ENCODE peak calls at places on chromosomes 7 and 10, in five cellular contexts. X is GM23338, T is PC-3, C is OCI-LY7, B is GM23248. L is an unnamed sample. For H3K79me2, the result is how much of the 10 kb centered on the place peaks cover.

GRCh38 chr7:30351724-30352123 is 67.3 kb downstream of the ZNRF2 start:
- DNase-seq in C (no peak), X (no peak), B (no peak), T (no peak), L (no peak)

GRCh38 chr10:102413806-102414561 is 4.6 kb downstream of the PSD start:
- DNase-seq in C (no peak), X (no peak), B (no peak), T (no peak), L (peak)

GRCh38 chr10:28326516-28327493 is 23.9 kb upstream of the MPP7 start:
- DNase-seq in X (peak), B (no peak), C (peak), T (no peak), L (no peak)

GRCh38 chr7:1854521-1855395 is 184.7 kb downstream of the ELFN1 start:
- DNase-seq in B (no peak), T (no peak), C (no peak), X (no peak), L (peak)

GRCh38 chr10:88582806-88583583 is at the start of gene RNLS:
- DNase-seq in X (peak), B (peak), T (no peak), C (no peak), L (peak)

GRCh38 chr7:32056767-32057166 is 13.4 kb downstream of the PDE1C start:
- DNase-seq in X (no peak), B (no peak), C (no peak), T (no peak), L (no peak)

GRCh38 chr7:132246591-132246990 is 329.7 kb downstream of the PLXNA4 start:
- DNase-seq in C (no peak), T (no peak), X (no peak), B (no peak), L (no peak)

GRCh38 chr10:77289027-77289501 is 348.5 kb downstream of the KCNMA1 start:
- DNase-seq in T (no peak), X (peak), B (no peak), C (no peak), L (peak)

GRCh38 chr10:62083868-62084267 is 182.4 kb downstream of the ARID5B start:
- DNase-seq in B (peak), X (no peak), C (no peak), T (peak), L (no peak)

GRCh38 chr7:93758621-93759020 is 131.9 kb downstream of the TFPI2 start:
- DNase-seq in X (no peak), B (no peak), C (no peak), T (no peak), L (no peak)

GRCh38 chr10:127983701-127984100 is 76.8 kb downstream of the PTPRE start:
- DNase-seq in T (no peak), X (no peak), B (no peak), C (no peak), L (no peak)

GRCh38 chr10:86857097-86857825 is 100.2 kb downstream of the MMRN2 start:
- DNase-seq in B (peak), X (peak), T (peak), C (no peak), L (peak)

GRCh38 chr10:22325948-22326702 is 5.2 kb downstream of the BMI1 start:
- DNase-seq in T (peak), B (peak), C (no peak), X (peak), L (peak)

GRCh38 chr10:28387141-28387540 is 84.3 kb upstream of the MPP7 start:
- DNase-seq in T (no peak), C (no peak), X (no peak), B (no peak), L (no peak)

GRCh38 chr7:43847496-43847895 is 21.8 kb downstream of the MRPS24 start:
- DNase-seq in T (peak), X (no peak), B (peak), C (no peak), L (no peak)

GRCh38 chr10:76453997-76454396 is 1022.6 kb downstream of the LRMDA start:
- DNase-seq in B (peak), T (no peak), C (no peak), X (no peak), L (no peak)

GRCh38 chr10:45673074-45673628 is 579 bp upstream of the ZFAND4 start:
- DNase-seq in T (no peak), C (no peak), X (peak), B (peak), L (no peak)

GRCh38 chr10:28925154-28925663 is 247.9 kb downstream of the BAMBI start:
- DNase-seq in X (peak), C (no peak), B (no peak), T (no peak), L (peak)

GRCh38 chr7:116704650-116705049 is 32.7 kb downstream of the MET start:
- DNase-seq in X (no peak), C (no peak), B (no peak), T (no peak), L (no peak)

GRCh38 chr7:1939434-1940401 is 269.6 kb downstream of the ELFN1 start:
- DNase-seq in X (no peak), C (no peak), T (no peak), B (no peak), L (no peak)

GRCh38 chr7:34838329-34838728 is 180.3 kb downstream of the NPSR1 start:
- DNase-seq in B (no peak), T (peak), X (no peak), C (no peak), L (no peak)

GRCh38 chr10:5581670-5582566 is 57.2 kb downstream of the CALML3 start:
- DNase-seq in B (no peak), X (no peak), T (no peak), C (peak), L (no peak)

GRCh38 chr7:5766321-5766761 is 15.1 kb downstream of the RNF216 start:
- DNase-seq in C (no peak), B (peak), T (peak), X (no peak), L (no peak)

GRCh38 chr10:102644066-102644645 is at the start of gene TRIM8:
- DNase-seq in T (peak), B (peak), X (peak), C (peak), L (peak)

GRCh38 chr7:3757059-3757458 is 456.0 kb downstream of the SDK1 start:
- DNase-seq in T (no peak), X (no peak), B (no peak), C (no peak), L (no peak)

GRCh38 chr10:87053121-87053520 is 33.0 kb downstream of the FAM25A start:
- DNase-seq in B (no peak), T (no peak), X (no peak), C (no peak), L (no peak)

GRCh38 chr10:31650010-31650409 is 278.6 kb downstream of the ARHGAP12 start:
- DNase-seq in C (no peak), X (no peak), B (peak), T (peak), L (no peak)

GRCh38 chr10:33307835-33308234 is 26.6 kb downstream of the NRP1 start:
- DNase-seq in B (no peak), T (no peak), C (no peak), X (no peak), L (no peak)

GRCh38 chr10:33310853-33311252 is 23.6 kb downstream of the NRP1 start:
- DNase-seq in B (no peak), C (no peak), X (no peak), T (no peak), L (no peak)

GRCh38 chr10:33306756-33307519 is 27.5 kb downstream of the NRP1 start:
- DNase-seq in C (no peak), T (peak), B (peak), X (no peak), L (no peak)

GRCh38 chr10:33311640-33312039 is 22.8 kb downstream of the NRP1 start:
- DNase-seq in X (no peak), T (no peak), B (no peak), C (no peak), L (no peak)

DNA sequence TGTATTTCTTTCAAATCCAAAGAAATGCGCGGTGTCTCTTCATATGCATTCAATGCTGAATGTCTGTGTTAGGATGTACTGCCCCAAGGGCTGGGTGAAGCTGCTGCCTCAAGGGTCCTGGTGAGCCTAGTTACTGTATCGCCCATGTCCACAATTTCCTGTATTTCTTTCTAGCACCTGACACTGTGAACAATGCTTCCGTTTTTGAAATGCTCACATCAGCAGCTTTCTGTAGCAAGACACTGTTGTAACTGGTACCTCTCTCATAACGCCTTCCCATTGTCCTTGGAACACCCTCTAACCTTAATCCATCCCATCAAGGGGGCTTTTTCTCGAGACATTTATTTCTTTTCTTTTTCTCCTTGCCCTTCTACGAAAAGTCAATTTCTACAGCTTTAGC is 25.1 kb downstream of the NRP1 start:
- DNase-seq in X (no peak), B (no peak), C (no peak), T (no peak), L (no peak)
- H3K27ac ChIP-seq in X (no peak), B (no peak), C (no peak), T (peak), L (no peak)

GRCh38 chr10:49739426-49739825 is 22.7 kb downstream of the OGDHL start:
- DNase-seq in B (no peak), T (no peak), X (no peak), C (no peak), L (no peak)
- TF ChIP-seq EZH2phosphoT487 in B (no peak), T (no peak), X (no peak), C (no peak), L (no peak)

DNA sequence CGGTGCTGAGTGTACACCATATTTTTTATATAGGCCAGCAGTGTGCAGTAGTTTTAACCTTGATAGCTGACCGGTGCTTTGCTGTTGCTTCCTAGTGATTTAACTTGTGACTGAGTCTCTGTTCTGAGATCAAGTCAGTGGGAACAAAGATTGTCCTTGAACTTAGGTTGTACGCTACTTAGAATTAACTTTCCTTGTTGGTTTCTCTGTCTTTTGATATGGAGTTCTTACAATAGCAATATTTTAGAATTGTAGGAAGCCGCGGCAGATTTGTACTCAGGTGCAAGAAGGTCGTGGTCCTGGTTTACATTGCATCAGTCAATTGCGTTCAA is 1.3 kb downstream of the DDX21 start:
- DNase-seq in B (no peak), T (no peak), X (peak), C (no peak), L (no peak)
- H3K79me2 ChIP-seq in B (half or more), T (half or more), X (half or more), C (half or more), L (half or more)

GRCh38 chr10:17454801-17455520 is 566 bp upstream of the ST8SIA6 start:
- DNase-seq in B (no peak), T (no peak), C (no peak), X (no peak), L (no peak)
- H3K27ac ChIP-seq in B (no peak), T (no peak), C (no peak), X (no peak), L (no peak)

GRCh38 chr7:73864981-73865711 is 4.2 kb downstream of the TMEM270 start:
- DNase-seq in T (no peak), X (no peak), B (no peak), C (no peak), L (no peak)

GRCh38 chr7:73869011-73869785 is 8.2 kb downstream of the TMEM270 start:
- DNase-seq in C (no peak), X (peak), T (no peak), B (no peak), L (no peak)

GRCh38 chr7:73866446-73866767 is 5.4 kb downstream of the TMEM270 start:
- DNase-seq in B (no peak), T (no peak), X (no peak), C (no peak), L (no peak)

GRCh38 chr7:73870041-73870492 is 9.1 kb downstream of the TMEM270 start:
- DNase-seq in X (peak), C (no peak), B (no peak), T (no peak), L (peak)

GRCh38 chr7:73865738-73866445 is 4.9 kb downstream of the TMEM270 start:
- DNase-seq in T (peak), B (peak), C (peak), X (peak), L (peak)
- TF ChIP-seq EZH2phosphoT487 in T (no peak), B (no peak), C (no peak), X (no peak), L (no peak)

GRCh38 chr10:122124342-122124741 is 135.4 kb downstream of the TACC2 start:
- DNase-seq in C (no peak), B (no peak), T (no peak), X (no peak), L (no peak)
- H3K79me2 ChIP-seq in C (under half), B (under half), T (half or more), X (under half), L (under half)

DNA sequence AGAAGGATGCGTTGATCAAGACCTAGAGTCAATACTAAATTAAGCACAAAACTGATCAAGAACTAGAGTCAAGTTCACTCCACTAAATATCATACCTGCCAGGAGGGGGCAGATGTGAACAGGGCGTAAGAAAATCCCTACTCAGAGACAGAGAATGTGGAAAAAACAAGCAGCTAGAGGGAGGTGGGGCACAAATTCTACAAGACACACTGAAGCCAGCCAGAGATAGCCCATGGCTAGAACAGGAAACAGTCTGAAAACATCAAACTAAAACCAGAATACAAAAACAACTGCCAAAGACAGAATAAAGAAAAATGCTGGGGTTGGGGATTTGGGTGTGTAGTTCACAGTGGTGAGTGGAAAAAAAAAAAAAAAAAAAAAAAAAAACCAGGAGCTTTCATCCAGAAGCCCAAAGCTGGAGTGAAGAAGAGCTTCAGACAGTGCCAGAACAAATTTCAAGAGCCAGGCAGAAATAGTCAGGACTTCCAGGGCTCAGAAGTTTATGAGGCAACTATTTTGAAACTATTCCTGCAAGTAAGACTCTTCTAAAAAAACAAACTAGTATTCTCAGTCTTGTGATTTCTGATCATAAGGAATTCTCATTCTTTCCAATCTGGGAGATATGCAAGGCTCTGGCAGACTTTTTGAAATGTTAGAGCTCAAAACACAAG is 118.3 kb downstream of the CCDC71L start:
- DNase-seq in B (peak), X (peak), C (peak), T (peak), L (peak)
- H3K27ac ChIP-seq in B (peak), X (no peak), C (no peak), T (no peak), L (no peak)

GRCh38 chr10:78577673-78578072 is 491.1 kb upstream of the ZMIZ1 start:
- DNase-seq in X (no peak), C (peak), T (peak), B (no peak), L (no peak)
- TF ChIP-seq EZH2phosphoT487 in X (no peak), C (no peak), T (no peak), B (no peak), L (no peak)

GRCh38 chr7:90856317-90857072 is 260.4 kb downstream of the CDK14 start:
- DNase-seq in X (no peak), C (no peak), B (no peak), T (no peak), L (no peak)
- H3K79me2 ChIP-seq in X (under half), C (under half), B (half or more), T (under half), L (under half)

L was measured in neural progenitor cell.